ENCODE peak calls at places on chromosome 1, in seven cellular contexts. One of them, this sample, is unnamed.

GRCh38 chr1:24896596-24897262 is 33.3 kb downstream of the RUNX3 start:
- DNase-seq in IMR-90: no peak
- DNase-seq in SK-N-SH: no peak
- DNase-seq in K562: no peak
- DNase-seq in GM12878: no peak
- DNase-seq in HepG2: no peak
- DNase-seq in A549: no peak
- DNase-seq in this sample: no peak

GRCh38 chr1:153678519-153679336 is at the start of gene NPR1:
- DNase-seq in IMR-90: no peak
- DNase-seq in SK-N-SH: peak
- DNase-seq in K562: no peak
- DNase-seq in GM12878: no peak
- DNase-seq in HepG2: no peak
- DNase-seq in A549: peak
- DNase-seq in this sample: no peak

GRCh38 chr1:111145542-111145941 is 5.5 kb downstream of the CEPT1 start:
- DNase-seq in IMR-90: no peak
- DNase-seq in SK-N-SH: no peak
- DNase-seq in K562: no peak
- DNase-seq in GM12878: no peak
- DNase-seq in HepG2: peak
- DNase-seq in A549: no peak
- DNase-seq in this sample: no peak

GRCh38 chr1:234078143-234078542 is 173.7 kb downstream of the SLC35F3 start:
- DNase-seq in IMR-90: no peak
- DNase-seq in SK-N-SH: no peak
- DNase-seq in K562: no peak
- DNase-seq in GM12878: no peak
- DNase-seq in HepG2: no peak
- DNase-seq in A549: no peak
- DNase-seq in this sample: no peak

GRCh38 chr1:64539808-64540207 is 69.9 kb downstream of the CACHD1 start:
- DNase-seq in IMR-90: peak
- DNase-seq in SK-N-SH: no peak
- DNase-seq in K562: no peak
- DNase-seq in GM12878: no peak
- DNase-seq in HepG2: no peak
- DNase-seq in A549: no peak
- DNase-seq in this sample: no peak

GRCh38 chr1:113593550-113594288 is 165.6 kb downstream of the PHTF1 start:
- DNase-seq in IMR-90: peak
- DNase-seq in SK-N-SH: peak
- DNase-seq in K562: no peak
- DNase-seq in GM12878: no peak
- DNase-seq in HepG2: no peak
- DNase-seq in A549: no peak
- DNase-seq in this sample: no peak

GRCh38 chr1:28910379-28911125 is 3.8 kb upstream of the EPB41 start:
- DNase-seq in IMR-90: no peak
- DNase-seq in SK-N-SH: no peak
- DNase-seq in K562: no peak
- DNase-seq in GM12878: no peak
- DNase-seq in HepG2: no peak
- DNase-seq in A549: no peak
- DNase-seq in this sample: no peak

GRCh38 chr1:26582836-26583460 is 53.4 kb downstream of the RPS6KA1 start:
- DNase-seq in IMR-90: peak
- DNase-seq in SK-N-SH: no peak
- DNase-seq in K562: no peak
- DNase-seq in GM12878: peak
- DNase-seq in HepG2: no peak
- DNase-seq in A549: no peak
- DNase-seq in this sample: no peak

GRCh38 chr1:108049083-108049819 is 84.3 kb upstream of the VAV3 start:
- DNase-seq in IMR-90: no peak
- DNase-seq in SK-N-SH: peak
- DNase-seq in K562: peak
- DNase-seq in GM12878: no peak
- DNase-seq in HepG2: no peak
- DNase-seq in A549: peak
- DNase-seq in this sample: no peak

GRCh38 chr1:206851611-206852010 is 13.8 kb upstream of the IL20 start:
- DNase-seq in IMR-90: peak
- DNase-seq in SK-N-SH: no peak
- DNase-seq in K562: no peak
- DNase-seq in GM12878: no peak
- DNase-seq in HepG2: no peak
- DNase-seq in A549: no peak
- DNase-seq in this sample: no peak

GRCh38 chr1:1230656-1231399 is 973 bp downstream of the SDF4 start:
- DNase-seq in IMR-90: peak
- DNase-seq in SK-N-SH: peak
- DNase-seq in K562: peak
- DNase-seq in GM12878: no peak
- DNase-seq in HepG2: peak
- DNase-seq in A549: peak
- DNase-seq in this sample: peak

GRCh38 chr1:100387209-100387608 is 34.9 kb downstream of the CDC14A start:
- DNase-seq in IMR-90: peak
- DNase-seq in SK-N-SH: no peak
- DNase-seq in K562: no peak
- DNase-seq in GM12878: no peak
- DNase-seq in HepG2: no peak
- DNase-seq in A549: no peak
- DNase-seq in this sample: no peak

GRCh38 chr1:43729816-43730463 is 22.6 kb downstream of the ST3GAL3 start:
- DNase-seq in IMR-90: peak
- DNase-seq in SK-N-SH: no peak
- DNase-seq in K562: no peak
- DNase-seq in GM12878: no peak
- DNase-seq in HepG2: no peak
- DNase-seq in A549: no peak
- DNase-seq in this sample: no peak

GRCh38 chr1:237756304-237756967 is 134.3 kb downstream of the ZP4 start:
- DNase-seq in IMR-90: no peak
- DNase-seq in SK-N-SH: no peak
- DNase-seq in K562: no peak
- DNase-seq in GM12878: no peak
- DNase-seq in HepG2: no peak
- DNase-seq in A549: no peak
- DNase-seq in this sample: no peak
- TF ChIP-seq RAD21 in IMR-90: no peak
- TF ChIP-seq RAD21 in SK-N-SH: no peak
- TF ChIP-seq RAD21 in K562: no peak
- TF ChIP-seq RAD21 in GM12878: no peak
- TF ChIP-seq RAD21 in HepG2: no peak
- TF ChIP-seq RAD21 in A549: no peak
- TF ChIP-seq RAD21 in this sample: no peak

GRCh38 chr1:95057361-95057760 is 15.4 kb downstream of the ALG14 start:
- DNase-seq in IMR-90: no peak
- DNase-seq in SK-N-SH: no peak
- DNase-seq in K562: no peak
- DNase-seq in GM12878: no peak
- DNase-seq in HepG2: no peak
- DNase-seq in A549: no peak
- DNase-seq in this sample: no peak
- TF ChIP-seq RAD21 in IMR-90: no peak
- TF ChIP-seq RAD21 in SK-N-SH: no peak
- TF ChIP-seq RAD21 in K562: no peak
- TF ChIP-seq RAD21 in GM12878: no peak
- TF ChIP-seq RAD21 in HepG2: no peak
- TF ChIP-seq RAD21 in A549: no peak
- TF ChIP-seq RAD21 in this sample: no peak

GRCh38 chr1:217134857-217135568 is 411.8 kb upstream of the ESRRG start:
- DNase-seq in IMR-90: peak
- DNase-seq in SK-N-SH: peak
- DNase-seq in K562: no peak
- DNase-seq in GM12878: no peak
- DNase-seq in HepG2: no peak
- DNase-seq in A549: no peak
- DNase-seq in this sample: no peak
- TF ChIP-seq RAD21 in IMR-90: no peak
- TF ChIP-seq RAD21 in SK-N-SH: no peak
- TF ChIP-seq RAD21 in K562: no peak
- TF ChIP-seq RAD21 in GM12878: no peak
- TF ChIP-seq RAD21 in HepG2: no peak
- TF ChIP-seq RAD21 in A549: no peak
- TF ChIP-seq RAD21 in this sample: no peak

GRCh38 chr1:16231331-16232315 is 5.4 kb downstream of the CPLANE2 start:
- DNase-seq in IMR-90: no peak
- DNase-seq in SK-N-SH: no peak
- DNase-seq in K562: peak
- DNase-seq in GM12878: no peak
- DNase-seq in HepG2: no peak
- DNase-seq in A549: no peak
- DNase-seq in this sample: no peak
- TF ChIP-seq RAD21 in IMR-90: no peak
- TF ChIP-seq RAD21 in SK-N-SH: no peak
- TF ChIP-seq RAD21 in K562: no peak
- TF ChIP-seq RAD21 in GM12878: no peak
- TF ChIP-seq RAD21 in HepG2: no peak
- TF ChIP-seq RAD21 in A549: no peak
- TF ChIP-seq RAD21 in this sample: no peak

GRCh38 chr1:226627924-226628623 is 79.5 kb downstream of the STUM start:
- DNase-seq in IMR-90: no peak
- DNase-seq in SK-N-SH: no peak
- DNase-seq in K562: no peak
- DNase-seq in GM12878: no peak
- DNase-seq in HepG2: no peak
- DNase-seq in A549: no peak
- DNase-seq in this sample: no peak

GRCh38 chr1:226625832-226626576 is 77.4 kb downstream of the STUM start:
- DNase-seq in IMR-90: no peak
- DNase-seq in SK-N-SH: no peak
- DNase-seq in K562: no peak
- DNase-seq in GM12878: no peak
- DNase-seq in HepG2: no peak
- DNase-seq in A549: no peak
- DNase-seq in this sample: no peak

GRCh38 chr1:226626577-226626956 is 78.0 kb downstream of the STUM start:
- DNase-seq in IMR-90: peak
- DNase-seq in SK-N-SH: peak
- DNase-seq in K562: peak
- DNase-seq in GM12878: peak
- DNase-seq in HepG2: peak
- DNase-seq in A549: peak
- DNase-seq in this sample: peak

GRCh38 chr1:226628624-226629155 is 80.1 kb downstream of the STUM start:
- DNase-seq in IMR-90: no peak
- DNase-seq in SK-N-SH: no peak
- DNase-seq in K562: no peak
- DNase-seq in GM12878: no peak
- DNase-seq in HepG2: no peak
- DNase-seq in A549: no peak
- DNase-seq in this sample: no peak

GRCh38 chr1:226627050-226627755 is 78.6 kb downstream of the STUM start:
- DNase-seq in IMR-90: no peak
- DNase-seq in SK-N-SH: no peak
- DNase-seq in K562: no peak
- DNase-seq in GM12878: no peak
- DNase-seq in HepG2: no peak
- DNase-seq in A549: no peak
- DNase-seq in this sample: no peak
- TF ChIP-seq RAD21 in IMR-90: no peak
- TF ChIP-seq RAD21 in SK-N-SH: no peak
- TF ChIP-seq RAD21 in K562: no peak
- TF ChIP-seq RAD21 in GM12878: no peak
- TF ChIP-seq RAD21 in HepG2: no peak
- TF ChIP-seq RAD21 in A549: no peak
- TF ChIP-seq RAD21 in this sample: no peak

GRCh38 chr1:47682198-47682597 is 244.4 kb downstream of the FOXD2 start:
- DNase-seq in IMR-90: no peak
- DNase-seq in SK-N-SH: no peak
- DNase-seq in K562: no peak
- DNase-seq in GM12878: no peak
- DNase-seq in HepG2: no peak
- DNase-seq in A549: no peak
- DNase-seq in this sample: no peak
- TF ChIP-seq RAD21 in IMR-90: no peak
- TF ChIP-seq RAD21 in SK-N-SH: no peak
- TF ChIP-seq RAD21 in K562: no peak
- TF ChIP-seq RAD21 in GM12878: no peak
- TF ChIP-seq RAD21 in HepG2: no peak
- TF ChIP-seq RAD21 in A549: no peak
- TF ChIP-seq RAD21 in this sample: no peak

GRCh38 chr1:33634143-33634542 is 161.7 kb downstream of the ZSCAN20 start:
- DNase-seq in IMR-90: no peak
- DNase-seq in SK-N-SH: no peak
- DNase-seq in K562: no peak
- DNase-seq in GM12878: no peak
- DNase-seq in HepG2: no peak
- DNase-seq in A549: no peak
- DNase-seq in this sample: no peak

GRCh38 chr1:33633019-33633801 is 160.8 kb downstream of the ZSCAN20 start:
- DNase-seq in IMR-90: peak
- DNase-seq in SK-N-SH: peak
- DNase-seq in K562: peak
- DNase-seq in GM12878: peak
- DNase-seq in HepG2: peak
- DNase-seq in A549: peak
- DNase-seq in this sample: peak

GRCh38 chr1:33635336-33636012 is 163.0 kb downstream of the ZSCAN20 start:
- DNase-seq in IMR-90: no peak
- DNase-seq in SK-N-SH: no peak
- DNase-seq in K562: no peak
- DNase-seq in GM12878: no peak
- DNase-seq in HepG2: no peak
- DNase-seq in A549: no peak
- DNase-seq in this sample: no peak

GRCh38 chr1:33636209-33636608 is 163.8 kb downstream of the ZSCAN20 start:
- DNase-seq in IMR-90: no peak
- DNase-seq in SK-N-SH: no peak
- DNase-seq in K562: no peak
- DNase-seq in GM12878: no peak
- DNase-seq in HepG2: no peak
- DNase-seq in A549: no peak
- DNase-seq in this sample: no peak

GRCh38 chr1:33634806-33635205 is 162.4 kb downstream of the ZSCAN20 start:
- DNase-seq in IMR-90: peak
- DNase-seq in SK-N-SH: peak
- DNase-seq in K562: peak
- DNase-seq in GM12878: no peak
- DNase-seq in HepG2: peak
- DNase-seq in A549: peak
- DNase-seq in this sample: peak
- TF ChIP-seq RAD21 in IMR-90: no peak
- TF ChIP-seq RAD21 in SK-N-SH: no peak
- TF ChIP-seq RAD21 in K562: no peak
- TF ChIP-seq RAD21 in GM12878: no peak
- TF ChIP-seq RAD21 in HepG2: no peak
- TF ChIP-seq RAD21 in A549: no peak
- TF ChIP-seq RAD21 in this sample: peak

GRCh38 chr1:3611170-3612019 is at the start of gene MEGF6:
- DNase-seq in IMR-90: peak
- DNase-seq in SK-N-SH: peak
- DNase-seq in K562: peak
- DNase-seq in GM12878: no peak
- DNase-seq in HepG2: peak
- DNase-seq in A549: peak
- DNase-seq in this sample: peak
- TF ChIP-seq RAD21 in IMR-90: no peak
- TF ChIP-seq RAD21 in SK-N-SH: no peak
- TF ChIP-seq RAD21 in K562: no peak
- TF ChIP-seq RAD21 in GM12878: no peak
- TF ChIP-seq RAD21 in HepG2: no peak
- TF ChIP-seq RAD21 in A549: no peak
- TF ChIP-seq RAD21 in this sample: no peak

GRCh38 chr1:84122780-84123382 is 21.2 kb upstream of the PRKACB start:
- DNase-seq in IMR-90: peak
- DNase-seq in SK-N-SH: peak
- DNase-seq in K562: peak
- DNase-seq in GM12878: no peak
- DNase-seq in HepG2: peak
- DNase-seq in A549: peak
- DNase-seq in this sample: no peak
- TF ChIP-seq RAD21 in IMR-90: peak
- TF ChIP-seq RAD21 in SK-N-SH: peak
- TF ChIP-seq RAD21 in K562: peak
- TF ChIP-seq RAD21 in GM12878: peak
- TF ChIP-seq RAD21 in HepG2: no peak
- TF ChIP-seq RAD21 in A549: peak
- TF ChIP-seq RAD21 in this sample: peak